ENCODE peak calls at places on chromosomes 2 and 18, in six cellular contexts. F is HCT116, S is HepG2, N is H1, Z is K562, L is SK-N-SH. R is an unnamed sample.
A peak's percentile ranks its signal among the peaks of the same experiment; 100 is the strongest.

GRCh38 chr2:65204461-65205230 is 23.0 kb upstream of the ACTR2 start:
- DNase-seq in N (no peak), Z (no peak), S (no peak), L (no peak), F (no peak), R (no peak)

GRCh38 chr2:112684415-112684775 is 36.4 kb upstream of the NT5DC4 start:
- DNase-seq in L (no peak), S (no peak), Z (no peak), N (no peak), F (no peak), R (no peak)

GRCh38 chr2:61575447-61575859 is 37.3 kb upstream of the XPO1 start:
- DNase-seq in S (no peak), L (no peak), N (no peak), F (no peak), Z (no peak), R (no peak)

GRCh38 chr2:128321421-128321775 is 2.7 kb upstream of the HS6ST1 start:
- DNase-seq in F (no peak), Z (no peak), N (peak; percentile 60), L (no peak), S (no peak), R (no peak)

GRCh38 chr2:54606393-54606973 is 117.0 kb upstream of the EML6 start:
- DNase-seq in N (no peak), Z (no peak), L (no peak), S (no peak), F (no peak), R (no peak)

GRCh38 chr2:196618661-196619060 is 20.9 kb upstream of the CCDC150 start:
- DNase-seq in S (no peak), Z (no peak), F (no peak), N (no peak), L (no peak), R (no peak)

GRCh38 chr2:229387815-229388214 is 116.7 kb upstream of the PID1 start:
- DNase-seq in S (no peak), N (no peak), L (no peak), F (no peak), Z (no peak), R (no peak)

GRCh38 chr2:161988589-161988988 is 85.4 kb downstream of the DPP4 start:
- DNase-seq in L (no peak), F (no peak), N (no peak), Z (no peak), S (no peak), R (no peak)

GRCh38 chr2:96146151-96146880 is 1.1 kb upstream of the DUSP2 start:
- DNase-seq in S (no peak), N (no peak), L (peak; percentile 57), Z (peak; percentile 64), F (no peak), R (no peak)

GRCh38 chr2:7704296-7704865 is 787.2 kb downstream of the RNF144A start:
- DNase-seq in L (no peak), Z (no peak), S (no peak), N (no peak), F (no peak), R (no peak)

GRCh38 chr2:173571021-173571821 is 216.5 kb downstream of the CDCA7 start:
- DNase-seq in S (peak; percentile 26), F (peak; percentile 24), N (no peak), Z (no peak), L (peak; percentile 30), R (peak; percentile 30)

GRCh38 chr2:15348028-15348427 is 213.1 kb downstream of the NBAS start:
- DNase-seq in F (no peak), Z (no peak), N (no peak), S (no peak), L (no peak), R (no peak)

GRCh38 chr18:43170586-43170985 is 55.1 kb upstream of the RIT2 start:
- DNase-seq in S (no peak), N (no peak), F (no peak), L (no peak), Z (no peak), R (no peak)

GRCh38 chr2:239545741-239546392 is 145.0 kb upstream of the HDAC4 start:
- DNase-seq in L (no peak), F (no peak), N (no peak), Z (no peak), S (no peak), R (no peak)

GRCh38 chr2:10452956-10453885 is 5.1 kb upstream of the ODC1 start:
- DNase-seq in Z (no peak), N (no peak), F (no peak), L (peak; percentile 33), S (no peak), R (no peak)

GRCh38 chr18:58004317-58004716 is 39.7 kb upstream of the NEDD4L start:
- DNase-seq in F (peak; percentile 60), S (peak; percentile 61), N (no peak), L (no peak), Z (no peak), R (no peak)

GRCh38 chr2:179796213-179797007 is 65.0 kb downstream of the ZNF385B start:
- DNase-seq in Z (no peak), N (no peak), F (no peak), S (no peak), L (no peak), R (no peak)

GRCh38 chr2:61377046-61377445 is 93.8 kb downstream of the USP34 start:
- DNase-seq in S (no peak), N (no peak), Z (no peak), F (no peak), L (no peak), R (no peak)

GRCh38 chr18:31101148-31102019 is 837 bp downstream of the DSC2 start:
- DNase-seq in N (peak; percentile 87), S (peak; percentile 37), L (peak; percentile 33), Z (peak; percentile 60), F (no peak), R (no peak)

GRCh38 chr2:65612654-65613053 is 180.3 kb upstream of the SPRED2 start:
- DNase-seq in F (no peak), N (no peak), Z (no peak), L (no peak), S (no peak), R (no peak)

GRCh38 chr2:131045286-131045924 is 47.9 kb downstream of the FAM168B start:
- DNase-seq in F (no peak), L (no peak), N (no peak), Z (no peak), S (no peak), R (no peak)

GRCh38 chr2:164746713-164747112 is 94.9 kb downstream of the COBLL1 start:
- DNase-seq in L (no peak), N (no peak), S (no peak), Z (no peak), F (no peak), R (no peak)

GRCh38 chr2:133952896-133953295 is 301.0 kb upstream of the MGAT5 start:
- DNase-seq in F (no peak), Z (no peak), L (no peak), N (no peak), S (no peak), R (no peak)

GRCh38 chr2:60634443-60634842 is 81.0 kb upstream of the BCL11A start:
- DNase-seq in Z (no peak), F (no peak), L (no peak), N (no peak), S (no peak), R (no peak)

GRCh38 chr2:204613635-204614034 is 68.4 kb downstream of the PARD3B start:
- DNase-seq in N (no peak), F (no peak), Z (no peak), S (no peak), L (no peak), R (no peak)

GRCh38 chr2:137255990-137256389 is 490.6 kb downstream of the THSD7B start:
- DNase-seq in N (no peak), L (no peak), Z (no peak), F (no peak), S (no peak), R (peak; percentile 45)
- TF ChIP-seq SIN3A in N (no peak), L (no peak), Z (no peak), F (no peak), S (no peak), R (no peak)

DNA sequence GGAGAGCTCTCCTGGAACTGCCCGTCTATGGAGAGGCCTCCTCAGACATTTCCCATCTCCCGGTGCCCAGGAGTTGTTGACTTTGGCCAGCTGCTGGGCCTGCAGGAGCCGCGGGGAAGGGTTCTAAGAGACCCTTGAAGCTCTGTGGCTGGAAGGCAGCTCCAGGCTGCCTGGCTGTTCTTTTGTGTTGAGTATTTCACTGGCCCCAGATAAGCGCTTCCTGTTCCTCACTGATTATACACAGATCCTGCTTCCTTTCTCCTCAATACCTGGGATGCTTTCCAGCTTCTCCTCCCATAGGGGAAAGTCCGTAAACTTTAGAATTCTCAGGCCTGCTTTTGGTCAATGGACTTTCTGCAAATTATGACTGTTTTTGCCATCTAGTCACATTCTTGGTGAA is 57.8 kb downstream of the TGOLN2 start:
- DNase-seq in F (no peak), Z (no peak), S (peak; percentile 64), N (no peak), L (no peak), R (no peak)
- TF ChIP-seq SIN3A in F (no peak), Z (no peak), S (no peak), N (no peak), L (no peak), R (no peak)

GRCh38 chr18:48412339-48412929 is 3.3 kb upstream of the ZBTB7C start:
- DNase-seq in F (peak; percentile 62), N (no peak), Z (peak; percentile 44), S (peak; percentile 56), L (peak; percentile 66), R (peak; percentile 20)
- TF ChIP-seq SIN3A in F (no peak), N (no peak), Z (no peak), S (no peak), L (no peak), R (no peak)

GRCh38 chr2:43848174-43848573 is 9.4 kb downstream of the ABCG8 start:
- DNase-seq in Z (peak; percentile 16), L (peak; percentile 4), S (no peak), N (peak; percentile 24), F (peak; percentile 33), R (peak; percentile 36)
- TF ChIP-seq SIN3A in Z (no peak), L (no peak), S (no peak), N (no peak), F (no peak), R (no peak)

GRCh38 chr2:182866461-182867369 is at the start of gene FRZB:
- DNase-seq in Z (peak; percentile 18), L (peak; percentile 84), F (no peak), N (peak; percentile 77), S (peak; percentile 28), R (no peak)

GRCh38 chr2:182868423-182868822 is 2.0 kb upstream of the FRZB start:
- DNase-seq in S (no peak), L (peak; percentile 23), Z (no peak), N (no peak), F (no peak), R (no peak)

GRCh38 chr2:182868049-182868422 is 1.6 kb upstream of the FRZB start:
- DNase-seq in N (no peak), L (peak; percentile 75), S (peak; percentile 80), Z (no peak), F (no peak), R (no peak)

GRCh38 chr2:182867411-182868048 is 1.1 kb upstream of the FRZB start:
- DNase-seq in Z (no peak), F (no peak), S (no peak), N (no peak), L (peak; percentile 49), R (no peak)

DNA sequence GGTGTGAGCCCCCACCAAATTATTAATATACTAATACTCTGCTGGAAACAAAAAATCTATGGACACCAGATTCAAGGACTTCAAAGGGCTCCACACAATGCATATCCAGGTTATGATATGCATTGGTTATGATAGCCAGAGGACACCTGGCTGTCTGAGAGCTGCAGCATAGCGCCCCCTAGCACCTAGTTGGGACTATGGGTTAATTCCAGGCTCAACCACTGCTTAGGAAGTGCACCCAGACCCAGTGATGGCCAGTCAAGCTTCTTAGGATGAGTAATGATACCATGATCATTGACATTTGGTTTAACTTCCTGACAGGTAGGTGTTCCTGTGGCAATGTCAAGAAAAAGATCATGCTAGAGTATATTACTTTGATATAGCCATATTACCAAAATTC is 3.8 kb upstream of the FRZB start:
- DNase-seq in L (no peak), S (peak; percentile 56), Z (peak; percentile 33), F (peak; percentile 16), N (peak; percentile 69), R (no peak)
- TF ChIP-seq SIN3A in L (no peak), S (no peak), Z (no peak), F (no peak), N (no peak), R (no peak)

R was measured in Panc1.